ENCODE peak calls at places on chromosome 11, in nine cellular contexts. One of them, this sample, is unnamed. For H3K36me3, the result is how much of the 10 kb centered on the place peaks cover.

GRCh38 chr11:124297921-124298320 is 15.8 kb downstream of the OR8D1 start:
- DNase-seq in right lobe of liver: no peak
- DNase-seq in heart left ventricle: no peak
- DNase-seq in tibial nerve: no peak
- DNase-seq in ovary: no peak
- DNase-seq in adrenal gland: no peak
- DNase-seq in prostate gland: no peak
- DNase-seq in IMR-90: peak
- DNase-seq in transverse colon: no peak
- DNase-seq in this sample: no peak

GRCh38 chr11:128708660-128709059 is 14.8 kb downstream of the FLI1 start:
- DNase-seq in prostate gland: no peak
- DNase-seq in adrenal gland: no peak
- DNase-seq in heart left ventricle: no peak
- DNase-seq in ovary: no peak
- DNase-seq in right lobe of liver: peak
- DNase-seq in tibial nerve: no peak
- DNase-seq in IMR-90: no peak
- DNase-seq in transverse colon: no peak
- DNase-seq in this sample: no peak

GRCh38 chr11:96426356-96427103 is 36.7 kb downstream of the JRKL start:
- DNase-seq in IMR-90: peak
- DNase-seq in right lobe of liver: no peak
- DNase-seq in transverse colon: no peak
- DNase-seq in tibial nerve: no peak
- DNase-seq in adrenal gland: no peak
- DNase-seq in heart left ventricle: no peak
- DNase-seq in prostate gland: no peak
- DNase-seq in ovary: no peak
- DNase-seq in this sample: no peak

GRCh38 chr11:86625981-86626380 is 46.4 kb downstream of the ME3 start:
- DNase-seq in adrenal gland: no peak
- DNase-seq in IMR-90: no peak
- DNase-seq in right lobe of liver: no peak
- DNase-seq in prostate gland: no peak
- DNase-seq in heart left ventricle: no peak
- DNase-seq in tibial nerve: no peak
- DNase-seq in transverse colon: no peak
- DNase-seq in ovary: no peak
- DNase-seq in this sample: no peak

GRCh38 chr11:85827768-85828639 is 17.1 kb upstream of the SYTL2 start:
- DNase-seq in tibial nerve: no peak
- DNase-seq in transverse colon: no peak
- DNase-seq in heart left ventricle: no peak
- DNase-seq in ovary: no peak
- DNase-seq in IMR-90: peak
- DNase-seq in adrenal gland: no peak
- DNase-seq in prostate gland: no peak
- DNase-seq in right lobe of liver: no peak
- DNase-seq in this sample: no peak

GRCh38 chr11:6646631-6647281 is 8.9 kb downstream of the DCHS1 start:
- DNase-seq in ovary: peak
- DNase-seq in adrenal gland: no peak
- DNase-seq in prostate gland: no peak
- DNase-seq in tibial nerve: no peak
- DNase-seq in transverse colon: no peak
- DNase-seq in heart left ventricle: peak
- DNase-seq in IMR-90: peak
- DNase-seq in right lobe of liver: no peak
- DNase-seq in this sample: no peak

GRCh38 chr11:7965386-7965785 is at the start of gene NLRP10:
- DNase-seq in transverse colon: no peak
- DNase-seq in heart left ventricle: no peak
- DNase-seq in tibial nerve: no peak
- DNase-seq in ovary: no peak
- DNase-seq in IMR-90: peak
- DNase-seq in right lobe of liver: no peak
- DNase-seq in adrenal gland: no peak
- DNase-seq in prostate gland: no peak
- DNase-seq in this sample: no peak

GRCh38 chr11:93817426-93818348 is 32.7 kb downstream of the VSTM5 start:
- DNase-seq in right lobe of liver: no peak
- DNase-seq in ovary: no peak
- DNase-seq in tibial nerve: no peak
- DNase-seq in prostate gland: no peak
- DNase-seq in adrenal gland: no peak
- DNase-seq in IMR-90: no peak
- DNase-seq in heart left ventricle: no peak
- DNase-seq in transverse colon: no peak
- DNase-seq in this sample: no peak

GRCh38 chr11:117075186-117075585 is 23.0 kb downstream of the SIK3 start:
- DNase-seq in prostate gland: no peak
- DNase-seq in tibial nerve: no peak
- DNase-seq in heart left ventricle: no peak
- DNase-seq in adrenal gland: no peak
- DNase-seq in right lobe of liver: no peak
- DNase-seq in ovary: no peak
- DNase-seq in transverse colon: no peak
- DNase-seq in IMR-90: no peak
- DNase-seq in this sample: no peak

DNA sequence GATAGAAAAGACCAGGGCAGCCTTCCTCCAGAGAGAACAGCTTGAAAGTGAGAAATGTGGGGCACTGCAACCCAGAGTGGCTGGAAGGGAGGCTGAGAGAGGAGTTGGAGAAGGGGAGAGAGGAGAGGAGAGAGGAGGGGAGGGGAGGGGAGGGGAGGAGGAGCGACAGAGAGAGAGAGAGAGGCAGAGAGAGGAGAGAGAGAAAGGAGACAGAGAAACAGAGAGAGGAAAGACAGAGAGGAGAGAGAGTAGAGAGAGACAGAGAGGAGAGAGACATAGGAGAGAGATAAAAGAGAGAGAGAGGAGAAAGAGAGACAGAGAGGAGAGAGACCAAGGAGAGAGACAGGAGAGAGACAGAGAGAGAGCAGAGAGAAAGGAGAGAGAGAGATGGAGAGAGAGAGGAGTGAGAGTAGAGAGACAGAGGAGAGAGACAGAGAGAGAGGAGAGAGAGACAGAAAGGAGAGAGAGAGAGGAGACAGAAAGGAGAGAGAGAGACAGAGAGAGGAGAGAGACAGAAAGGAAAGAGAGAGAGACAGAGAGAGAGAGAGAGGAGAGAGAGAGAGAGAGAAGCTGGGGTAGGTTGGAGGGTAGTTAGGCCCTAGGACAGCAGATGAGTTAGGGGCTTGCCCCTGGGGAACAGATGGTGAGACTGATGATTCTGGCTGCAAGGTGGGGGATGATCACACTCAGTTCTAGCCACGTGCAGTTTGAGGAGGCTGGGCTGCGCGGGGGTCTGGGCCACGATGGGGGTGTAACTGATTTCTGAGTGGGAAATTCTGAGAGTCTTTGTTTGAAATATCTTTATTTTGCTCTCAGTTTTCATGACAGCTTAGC is 8.5 kb upstream of the SCYL1 start:
- DNase-seq in right lobe of liver: no peak
- DNase-seq in adrenal gland: no peak
- DNase-seq in transverse colon: no peak
- DNase-seq in IMR-90: no peak
- DNase-seq in ovary: no peak
- DNase-seq in tibial nerve: no peak
- DNase-seq in heart left ventricle: no peak
- DNase-seq in prostate gland: no peak
- DNase-seq in this sample: no peak
- H3K36me3 ChIP-seq in right lobe of liver: under half
- H3K36me3 ChIP-seq in adrenal gland: under half
- H3K36me3 ChIP-seq in transverse colon: under half
- H3K36me3 ChIP-seq in IMR-90: under half
- H3K36me3 ChIP-seq in ovary: under half
- H3K36me3 ChIP-seq in tibial nerve: under half
- H3K36me3 ChIP-seq in heart left ventricle: under half
- H3K36me3 ChIP-seq in prostate gland: under half
- H3K36me3 ChIP-seq in this sample: under half

GRCh38 chr11:95108159-95108611 is 18.5 kb downstream of the ENDOD1 start:
- DNase-seq in transverse colon: peak
- DNase-seq in prostate gland: peak
- DNase-seq in right lobe of liver: no peak
- DNase-seq in ovary: peak
- DNase-seq in tibial nerve: no peak
- DNase-seq in heart left ventricle: peak
- DNase-seq in IMR-90: peak
- DNase-seq in adrenal gland: peak
- DNase-seq in this sample: peak
- TF ChIP-seq POLR2A in transverse colon: no peak
- TF ChIP-seq POLR2A in prostate gland: no peak
- TF ChIP-seq POLR2A in right lobe of liver: no peak
- TF ChIP-seq POLR2A in ovary: no peak
- TF ChIP-seq POLR2A in tibial nerve: no peak
- TF ChIP-seq POLR2A in heart left ventricle: no peak
- TF ChIP-seq POLR2A in IMR-90: no peak
- TF ChIP-seq POLR2A in adrenal gland: no peak
- TF ChIP-seq POLR2A in this sample: no peak

GRCh38 chr11:1440496-1440895 is 46.1 kb downstream of the MOB2 start:
- DNase-seq in prostate gland: no peak
- DNase-seq in ovary: no peak
- DNase-seq in IMR-90: no peak
- DNase-seq in transverse colon: no peak
- DNase-seq in heart left ventricle: no peak
- DNase-seq in adrenal gland: no peak
- DNase-seq in tibial nerve: no peak
- DNase-seq in right lobe of liver: no peak
- DNase-seq in this sample: no peak
- H3K36me3 ChIP-seq in prostate gland: under half
- H3K36me3 ChIP-seq in ovary: under half
- H3K36me3 ChIP-seq in IMR-90: under half
- H3K36me3 ChIP-seq in transverse colon: under half
- H3K36me3 ChIP-seq in heart left ventricle: under half
- H3K36me3 ChIP-seq in adrenal gland: under half
- H3K36me3 ChIP-seq in tibial nerve: under half
- H3K36me3 ChIP-seq in right lobe of liver: under half
- H3K36me3 ChIP-seq in this sample: under half

DNA sequence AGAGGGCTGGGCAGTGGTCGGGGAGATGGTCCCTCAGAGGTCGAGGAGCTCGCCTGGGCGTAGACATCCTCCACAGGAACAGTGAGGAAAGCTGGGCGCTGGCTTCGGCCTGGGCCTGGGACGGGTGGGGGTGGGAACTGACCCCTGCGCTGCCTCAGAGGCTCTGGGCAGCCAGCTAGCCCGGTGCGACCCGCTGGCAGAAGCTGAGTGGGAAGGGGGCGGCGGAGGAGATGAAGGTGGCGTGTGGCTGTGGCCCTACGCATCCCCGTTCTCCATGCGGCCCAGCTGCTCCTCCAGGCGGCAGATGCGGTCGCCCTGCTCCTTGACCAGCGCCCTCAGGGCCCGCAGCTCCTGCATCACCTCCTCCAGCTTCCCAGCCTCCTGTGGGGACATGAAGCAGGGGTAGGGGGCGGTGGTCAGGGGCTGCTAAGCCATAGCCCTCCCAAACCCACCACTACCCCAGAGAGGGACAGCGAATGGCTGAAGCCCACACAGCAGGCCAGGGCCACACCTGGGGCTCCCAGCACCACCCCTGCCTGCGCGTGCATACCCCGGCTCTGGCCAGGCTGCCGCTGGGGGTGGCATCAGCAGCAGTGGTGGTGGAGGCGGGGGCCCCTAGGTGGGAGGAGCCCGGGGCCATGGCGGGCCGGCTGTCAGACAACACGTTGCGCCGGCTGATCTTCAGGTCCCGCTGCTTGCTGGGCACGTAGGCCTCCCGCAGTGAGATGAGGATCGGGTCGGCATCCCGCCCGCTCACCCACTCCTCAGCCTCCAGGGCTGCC is 830 bp upstream of the PTPRCAP start:
- DNase-seq in ovary: no peak
- DNase-seq in adrenal gland: no peak
- DNase-seq in prostate gland: no peak
- DNase-seq in heart left ventricle: no peak
- DNase-seq in right lobe of liver: no peak
- DNase-seq in transverse colon: peak
- DNase-seq in IMR-90: no peak
- DNase-seq in tibial nerve: no peak
- DNase-seq in this sample: no peak
- TF ChIP-seq POLR2A in ovary: no peak
- TF ChIP-seq POLR2A in adrenal gland: no peak
- TF ChIP-seq POLR2A in prostate gland: no peak
- TF ChIP-seq POLR2A in heart left ventricle: no peak
- TF ChIP-seq POLR2A in right lobe of liver: no peak
- TF ChIP-seq POLR2A in transverse colon: peak
- TF ChIP-seq POLR2A in IMR-90: no peak
- TF ChIP-seq POLR2A in tibial nerve: no peak
- TF ChIP-seq POLR2A in this sample: no peak

DNA sequence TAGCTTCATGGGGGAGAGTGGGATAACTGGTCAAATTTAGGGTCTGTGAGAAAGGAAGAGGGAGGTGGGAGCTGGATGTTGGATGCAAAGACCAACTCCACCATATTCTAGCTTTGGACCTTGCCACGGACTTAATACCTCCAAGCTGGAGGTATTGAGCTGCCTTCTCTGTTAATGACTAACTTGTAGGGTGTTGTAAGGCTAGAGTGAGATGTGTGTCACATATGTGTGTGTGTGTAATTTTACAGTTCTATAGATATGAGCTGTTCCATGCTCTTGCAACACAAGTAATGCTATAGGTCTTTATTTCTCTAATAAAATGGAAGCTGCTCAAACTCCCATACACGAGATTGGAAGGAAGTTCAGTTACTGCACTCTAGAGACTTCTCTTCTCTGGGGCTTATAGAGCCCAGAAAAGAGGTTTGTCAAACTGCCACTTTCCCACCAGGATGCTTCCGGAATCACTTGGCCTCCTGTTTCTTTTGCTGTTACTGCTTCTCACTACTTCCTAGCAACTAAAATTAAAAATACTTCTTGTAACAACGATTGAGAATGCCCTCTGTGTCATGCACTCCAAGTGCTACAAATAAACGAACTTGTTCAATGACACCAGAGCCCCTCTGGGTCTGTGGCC is 16.0 kb upstream of the FJX1 start:
- DNase-seq in ovary: no peak
- DNase-seq in transverse colon: no peak
- DNase-seq in prostate gland: no peak
- DNase-seq in tibial nerve: no peak
- DNase-seq in heart left ventricle: no peak
- DNase-seq in right lobe of liver: no peak
- DNase-seq in adrenal gland: no peak
- DNase-seq in IMR-90: no peak
- DNase-seq in this sample: no peak
- H3K36me3 ChIP-seq in ovary: under half
- H3K36me3 ChIP-seq in transverse colon: under half
- H3K36me3 ChIP-seq in prostate gland: under half
- H3K36me3 ChIP-seq in tibial nerve: under half
- H3K36me3 ChIP-seq in heart left ventricle: under half
- H3K36me3 ChIP-seq in right lobe of liver: under half
- H3K36me3 ChIP-seq in adrenal gland: under half
- H3K36me3 ChIP-seq in IMR-90: under half
- H3K36me3 ChIP-seq in this sample: under half

GRCh38 chr11:64923944-64924909 is at the start of gene PPP2R5B:
- DNase-seq in ovary: peak
- DNase-seq in heart left ventricle: peak
- DNase-seq in right lobe of liver: peak
- DNase-seq in IMR-90: peak
- DNase-seq in tibial nerve: peak
- DNase-seq in prostate gland: peak
- DNase-seq in adrenal gland: peak
- DNase-seq in transverse colon: peak
- DNase-seq in this sample: peak
- TF ChIP-seq POLR2A in ovary: peak
- TF ChIP-seq POLR2A in heart left ventricle: peak
- TF ChIP-seq POLR2A in right lobe of liver: peak
- TF ChIP-seq POLR2A in IMR-90: peak
- TF ChIP-seq POLR2A in tibial nerve: peak
- TF ChIP-seq POLR2A in prostate gland: peak
- TF ChIP-seq POLR2A in adrenal gland: peak
- TF ChIP-seq POLR2A in transverse colon: peak
- TF ChIP-seq POLR2A in this sample: peak